ENCODE peak calls at places on chromosome 13, in four cellular contexts. One of them, this sample, is unnamed.
A peak's percentile ranks its signal among the peaks of the same experiment; 100 is the strongest.

GRCh38 chr13:23741879-23742510 is 147.2 kb downstream of the MIPEP start:
- DNase-seq in H9: peak; percentile 66
- DNase-seq in trophoblast cell: no peak
- DNase-seq in IMR-90: no peak
- DNase-seq in this sample: no peak

GRCh38 chr13:90331974-90332373 is 1015.5 kb upstream of the MIR17HG start:
- DNase-seq in trophoblast cell: no peak
- DNase-seq in IMR-90: no peak
- DNase-seq in H9: no peak
- DNase-seq in this sample: no peak

GRCh38 chr13:21613791-21614190 is 9.8 kb upstream of the MICU2 start:
- DNase-seq in trophoblast cell: no peak
- DNase-seq in IMR-90: no peak
- DNase-seq in H9: no peak
- DNase-seq in this sample: no peak

GRCh38 chr13:109212630-109213029 is 573.8 kb downstream of the IRS2 start:
- DNase-seq in IMR-90: no peak
- DNase-seq in trophoblast cell: no peak
- DNase-seq in H9: no peak
- DNase-seq in this sample: no peak

GRCh38 chr13:27472441-27472840 is 22.1 kb upstream of the MTIF3 start:
- DNase-seq in trophoblast cell: no peak
- DNase-seq in H9: no peak
- DNase-seq in IMR-90: no peak
- DNase-seq in this sample: no peak

GRCh38 chr13:32911506-32911905 is 104.7 kb upstream of the KL start:
- DNase-seq in IMR-90: peak; percentile 57
- DNase-seq in H9: peak; percentile 70
- DNase-seq in trophoblast cell: no peak
- DNase-seq in this sample: peak; percentile 63

GRCh38 chr13:27592865-27593264 is 27.5 kb downstream of the LNX2 start:
- DNase-seq in H9: no peak
- DNase-seq in trophoblast cell: no peak
- DNase-seq in IMR-90: no peak
- DNase-seq in this sample: no peak

GRCh38 chr13:98514268-98514667 is 62.6 kb downstream of the STK24 start:
- DNase-seq in trophoblast cell: no peak
- DNase-seq in H9: no peak
- DNase-seq in IMR-90: no peak
- DNase-seq in this sample: no peak

GRCh38 chr13:114145256-114145655 is 12.8 kb upstream of the RASA3 start:
- DNase-seq in IMR-90: no peak
- DNase-seq in H9: no peak
- DNase-seq in trophoblast cell: no peak
- DNase-seq in this sample: no peak

GRCh38 chr13:92994056-92994455 is 232.6 kb upstream of the GPC6 start:
- DNase-seq in trophoblast cell: no peak
- DNase-seq in IMR-90: peak; percentile 78
- DNase-seq in H9: no peak
- DNase-seq in this sample: no peak

GRCh38 chr13:91572944-91573535 is 174.6 kb downstream of the GPC5 start:
- DNase-seq in H9: no peak
- DNase-seq in IMR-90: peak; percentile 34
- DNase-seq in trophoblast cell: no peak
- DNase-seq in this sample: no peak

GRCh38 chr13:23654111-23655110 is 84.2 kb downstream of the TNFRSF19 start:
- DNase-seq in IMR-90: peak; percentile 80
- DNase-seq in H9: no peak
- DNase-seq in trophoblast cell: no peak
- DNase-seq in this sample: peak; percentile 49

GRCh38 chr13:109336730-109337129 is 449.7 kb downstream of the IRS2 start:
- DNase-seq in trophoblast cell: peak; percentile 38
- DNase-seq in H9: no peak
- DNase-seq in IMR-90: peak; percentile 85
- DNase-seq in this sample: peak; percentile 56

GRCh38 chr13:58949646-58950045 is 1214.1 kb downstream of the DIAPH3 start:
- DNase-seq in IMR-90: no peak
- DNase-seq in H9: no peak
- DNase-seq in trophoblast cell: no peak
- DNase-seq in this sample: no peak

GRCh38 chr13:90315061-90315460 is 1032.4 kb upstream of the MIR17HG start:
- DNase-seq in H9: no peak
- DNase-seq in IMR-90: no peak
- DNase-seq in trophoblast cell: no peak
- DNase-seq in this sample: no peak

GRCh38 chr13:85557651-85558050 is 241.6 kb downstream of the SLITRK6 start:
- DNase-seq in H9: no peak
- DNase-seq in trophoblast cell: no peak
- DNase-seq in IMR-90: no peak
- DNase-seq in this sample: no peak

GRCh38 chr13:23212621-23213020 is 31.8 kb downstream of the SGCG start:
- DNase-seq in trophoblast cell: no peak
- DNase-seq in H9: no peak
- DNase-seq in IMR-90: no peak
- DNase-seq in this sample: no peak

GRCh38 chr13:108827637-108828036 is 198.2 kb downstream of the MYO16 start:
- DNase-seq in trophoblast cell: no peak
- DNase-seq in IMR-90: no peak
- DNase-seq in H9: no peak
- DNase-seq in this sample: no peak

GRCh38 chr13:41457589-41458186 is 338 bp downstream of the RGCC start:
- DNase-seq in IMR-90: no peak
- DNase-seq in H9: no peak
- DNase-seq in trophoblast cell: peak; percentile 6
- DNase-seq in this sample: no peak

GRCh38 chr13:86870388-86870966 is 800.7 kb upstream of the SLITRK5 start:
- DNase-seq in IMR-90: peak; percentile 43
- DNase-seq in H9: no peak
- DNase-seq in trophoblast cell: no peak
- DNase-seq in this sample: peak; percentile 27

GRCh38 chr13:107865643-107866006 is 349.7 kb downstream of the LIG4 start:
- DNase-seq in trophoblast cell: no peak
- DNase-seq in H9: no peak
- DNase-seq in IMR-90: peak; percentile 50
- DNase-seq in this sample: peak; percentile 53

GRCh38 chr13:35866801-35867200 is 264.4 kb downstream of the DCLK1 start:
- DNase-seq in IMR-90: no peak
- DNase-seq in H9: no peak
- DNase-seq in trophoblast cell: no peak
- DNase-seq in this sample: no peak

GRCh38 chr13:101152184-101152583 is 264.1 kb downstream of the NALCN start:
- DNase-seq in H9: no peak
- DNase-seq in IMR-90: no peak
- DNase-seq in trophoblast cell: no peak
- DNase-seq in this sample: peak; percentile 33

GRCh38 chr13:114120486-114121430 is 11.7 kb downstream of the RASA3 start:
- DNase-seq in IMR-90: no peak
- DNase-seq in trophoblast cell: no peak
- DNase-seq in H9: no peak
- DNase-seq in this sample: peak; percentile 72

GRCh38 chr13:62702502-62702901 is 1286.9 kb upstream of the PCDH20 start:
- DNase-seq in H9: no peak
- DNase-seq in trophoblast cell: no peak
- DNase-seq in IMR-90: no peak
- DNase-seq in this sample: no peak

GRCh38 chr13:46908511-46908910 is 11.7 kb upstream of the HTR2A start:
- DNase-seq in trophoblast cell: no peak
- DNase-seq in H9: no peak
- DNase-seq in IMR-90: peak; percentile 19
- DNase-seq in this sample: no peak

GRCh38 chr13:42272115-42272756 is at the start of gene AKAP11:
- DNase-seq in IMR-90: peak; percentile 28
- DNase-seq in H9: no peak
- DNase-seq in trophoblast cell: peak; percentile 18
- DNase-seq in this sample: peak; percentile 74

GRCh38 chr13:33509642-33510229 is 224.2 kb upstream of the STARD13 start:
- DNase-seq in IMR-90: no peak
- DNase-seq in trophoblast cell: no peak
- DNase-seq in H9: no peak
- DNase-seq in this sample: peak; percentile 43

GRCh38 chr13:40102854-40103253 is 447.4 kb downstream of the COG6 start:
- DNase-seq in IMR-90: peak; percentile 65
- DNase-seq in trophoblast cell: no peak
- DNase-seq in H9: no peak
- DNase-seq in this sample: peak; percentile 17

GRCh38 chr13:90997951-90998350 is 349.5 kb upstream of the MIR17HG start:
- DNase-seq in IMR-90: no peak
- DNase-seq in H9: no peak
- DNase-seq in trophoblast cell: no peak
- DNase-seq in this sample: no peak

GRCh38 chr13:96848275-96848674 is 146.0 kb downstream of the OXGR1 start:
- DNase-seq in H9: no peak
- DNase-seq in trophoblast cell: no peak
- DNase-seq in IMR-90: no peak
- DNase-seq in this sample: no peak

GRCh38 chr13:37652596-37652995 is 54.0 kb upstream of the POSTN start:
- DNase-seq in IMR-90: peak; percentile 58
- DNase-seq in trophoblast cell: no peak
- DNase-seq in H9: no peak
- DNase-seq in this sample: no peak

GRCh38 chr13:76696370-76696769 is 189.8 kb downstream of the KCTD12 start:
- DNase-seq in H9: no peak
- DNase-seq in IMR-90: peak; percentile 51
- DNase-seq in trophoblast cell: no peak
- DNase-seq in this sample: peak; percentile 42

GRCh38 chr13:97339019-97339988 is 94.7 kb upstream of the RAP2A start:
- DNase-seq in H9: no peak
- DNase-seq in trophoblast cell: peak; percentile 55
- DNase-seq in IMR-90: peak; percentile 98
- DNase-seq in this sample: peak; percentile 67

GRCh38 chr13:71759506-71760225 is 107.3 kb downstream of the DACH1 start:
- DNase-seq in trophoblast cell: no peak
- DNase-seq in H9: peak; percentile 35
- DNase-seq in IMR-90: no peak
- DNase-seq in this sample: no peak

GRCh38 chr13:39566216-39566869 is 36.6 kb downstream of the LHFPL6 start:
- DNase-seq in trophoblast cell: no peak
- DNase-seq in H9: no peak
- DNase-seq in IMR-90: no peak
- DNase-seq in this sample: no peak

GRCh38 chr13:113086991-113087922 is 18.3 kb upstream of the F7 start:
- DNase-seq in H9: no peak
- DNase-seq in trophoblast cell: no peak
- DNase-seq in IMR-90: no peak
- DNase-seq in this sample: no peak
- H3K4ac ChIP-seq in H9: no peak overlapping the region
- H3K4ac ChIP-seq in trophoblast cell: no peak overlapping the region
- H3K4ac ChIP-seq in IMR-90: no peak overlapping the region
- H3K4ac ChIP-seq in this sample: no peak overlapping the region

DNA sequence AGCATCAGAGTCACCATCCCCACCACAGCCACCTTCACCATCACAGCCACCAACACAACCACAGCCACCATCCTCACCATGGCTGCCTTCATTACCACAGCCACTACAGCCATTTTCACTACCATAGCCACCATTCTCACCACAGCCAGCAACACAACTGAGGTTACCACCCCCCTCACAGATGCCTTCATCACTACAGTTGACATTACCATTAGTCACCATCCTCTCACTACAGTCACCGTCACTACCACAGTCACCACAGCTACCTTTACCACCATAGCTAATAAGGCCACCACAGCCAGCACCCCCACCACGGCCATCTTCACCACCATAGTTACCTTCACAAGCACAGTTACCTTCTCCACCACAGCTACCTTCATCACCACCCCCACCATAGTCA is 269.6 kb downstream of the DNAJC15 start:
- DNase-seq in trophoblast cell: no peak
- DNase-seq in H9: no peak
- DNase-seq in IMR-90: no peak
- DNase-seq in this sample: no peak
- H3K4ac ChIP-seq in trophoblast cell: no peak overlapping the region
- H3K4ac ChIP-seq in H9: no peak overlapping the region
- H3K4ac ChIP-seq in IMR-90: peak overlapping the region; percentile 80
- H3K4ac ChIP-seq in this sample: no peak overlapping the region

GRCh38 chr13:111846396-111847174 is 220.4 kb upstream of the SOX1 start:
- DNase-seq in trophoblast cell: peak; percentile 4
- DNase-seq in H9: peak; percentile 76
- DNase-seq in IMR-90: no peak
- DNase-seq in this sample: no peak
- H3K4ac ChIP-seq in trophoblast cell: no peak overlapping the region
- H3K4ac ChIP-seq in H9: no peak overlapping the region
- H3K4ac ChIP-seq in IMR-90: no peak overlapping the region
- H3K4ac ChIP-seq in this sample: no peak overlapping the region

DNA sequence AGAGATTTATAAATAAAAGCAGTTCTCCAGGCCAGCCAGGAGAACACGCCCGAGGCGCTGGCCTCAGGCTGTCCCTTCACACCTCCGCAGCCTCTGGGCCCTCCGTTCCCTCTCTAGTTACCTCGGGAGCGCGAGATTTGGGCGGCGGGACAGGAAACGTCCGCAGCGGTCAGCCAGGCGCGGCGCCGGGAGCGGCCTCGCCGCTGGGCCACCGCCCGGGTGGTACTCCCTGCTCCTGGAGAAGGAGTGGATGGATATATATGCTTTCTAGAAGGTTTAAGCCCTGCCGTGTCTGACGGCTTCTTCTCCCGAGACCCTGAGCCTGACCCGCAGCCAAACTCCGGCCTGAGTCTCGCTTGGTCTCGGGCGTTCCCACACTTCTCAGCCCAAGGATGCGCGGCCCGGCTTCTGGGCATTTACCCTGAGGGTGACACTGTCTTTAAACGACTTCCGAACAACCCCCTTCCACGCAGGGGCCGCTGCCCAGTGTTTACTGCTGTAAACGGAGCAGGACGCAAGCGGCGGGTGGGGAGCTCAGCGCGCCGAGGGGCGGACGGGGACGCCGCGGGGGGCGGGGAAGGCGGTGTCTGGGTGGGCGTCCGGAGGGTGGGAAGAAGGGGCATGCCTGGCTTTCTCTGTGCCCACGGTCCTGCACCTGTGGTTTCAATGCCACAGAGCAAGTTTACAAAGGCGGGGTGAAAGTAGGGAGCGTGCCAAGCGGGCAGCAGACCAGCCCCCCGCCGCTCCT is 2.0 kb upstream of the ZIC2 start:
- DNase-seq in H9: peak; percentile 70
- DNase-seq in trophoblast cell: peak; percentile 56
- DNase-seq in IMR-90: no peak
- DNase-seq in this sample: no peak
- H3K4ac ChIP-seq in H9: no peak overlapping the region
- H3K4ac ChIP-seq in trophoblast cell: no peak overlapping the region
- H3K4ac ChIP-seq in IMR-90: no peak overlapping the region
- H3K4ac ChIP-seq in this sample: no peak overlapping the region

GRCh38 chr13:95553271-95553588 is 710 bp downstream of the CLDN10 start:
- DNase-seq in trophoblast cell: no peak
- DNase-seq in IMR-90: no peak
- DNase-seq in H9: no peak
- DNase-seq in this sample: no peak
- H3K4ac ChIP-seq in trophoblast cell: no peak overlapping the region
- H3K4ac ChIP-seq in IMR-90: no peak overlapping the region
- H3K4ac ChIP-seq in H9: no peak overlapping the region
- H3K4ac ChIP-seq in this sample: no peak overlapping the region

GRCh38 chr13:110347088-110347487 is 40.0 kb downstream of the COL4A2 start:
- DNase-seq in IMR-90: no peak
- DNase-seq in H9: no peak
- DNase-seq in trophoblast cell: no peak
- DNase-seq in this sample: no peak
- H3K4ac ChIP-seq in IMR-90: peak overlapping the region; percentile 67
- H3K4ac ChIP-seq in H9: no peak overlapping the region
- H3K4ac ChIP-seq in trophoblast cell: peak overlapping the region; percentile 60
- H3K4ac ChIP-seq in this sample: no peak overlapping the region

GRCh38 chr13:30364133-30364532 is 56.8 kb upstream of the KATNAL1 start:
- DNase-seq in IMR-90: peak; percentile 60
- DNase-seq in H9: no peak
- DNase-seq in trophoblast cell: no peak
- DNase-seq in this sample: peak; percentile 61
- H3K4ac ChIP-seq in IMR-90: peak overlapping the region; percentile 76
- H3K4ac ChIP-seq in H9: no peak overlapping the region
- H3K4ac ChIP-seq in trophoblast cell: no peak overlapping the region
- H3K4ac ChIP-seq in this sample: peak overlapping the region; percentile 81